ENCODE peak calls at places on chromosomes 11 and 22, in ten cellular contexts. Y, W, L, G, H, N, D, F, S and B are unnamed samples.

GRCh38 chr11:103709366-103709765 is 327.1 kb upstream of the DDI1 start:
- DNase-seq in H (no peak), L (no peak), S (no peak), G (no peak), W (no peak), N (no peak), D (no peak), Y (no peak), F (no peak), B (no peak)

GRCh38 chr11:67405196-67405567 is 1.3 kb downstream of the TBC1D10C start:
- DNase-seq in W (no peak), N (no peak), L (no peak), F (no peak), S (no peak), G (no peak), Y (no peak), D (no peak), H (no peak), B (no peak)

GRCh38 chr11:111762981-111763643 is 3.1 kb downstream of the PPP2R1B start:
- DNase-seq in N (no peak), S (no peak), W (peak), Y (no peak), D (no peak), F (no peak), G (peak), L (no peak), H (no peak), B (no peak)

GRCh38 chr11:114705280-114706024 is 27.1 kb downstream of the NXPE2 start:
- DNase-seq in F (no peak), D (no peak), L (no peak), Y (no peak), S (no peak), G (no peak), N (no peak), H (no peak), W (no peak), B (no peak)

GRCh38 chr11:119897576-119897975 is 168.6 kb upstream of the NECTIN1 start:
- DNase-seq in N (no peak), H (no peak), Y (no peak), D (no peak), W (no peak), S (no peak), L (no peak), F (no peak), G (no peak), B (no peak)

GRCh38 chr11:125923012-125923579 is 18.8 kb downstream of the DDX25 start:
- DNase-seq in W (peak), F (peak), H (peak), S (peak), N (peak), Y (peak), D (no peak), L (no peak), G (peak), B (peak)

GRCh38 chr11:4105916-4106315 is 11.3 kb downstream of the RRM1 start:
- DNase-seq in D (no peak), Y (no peak), H (no peak), W (no peak), L (no peak), N (no peak), G (no peak), S (no peak), F (no peak), B (no peak)

GRCh38 chr11:61888043-61888442 is 3.3 kb downstream of the FADS3 start:
- DNase-seq in Y (peak), H (no peak), L (peak), D (peak), N (no peak), W (peak), G (peak), F (no peak), S (peak), B (no peak)

GRCh38 chr11:114200785-114201184 is 95.4 kb upstream of the NNMT start:
- DNase-seq in F (no peak), L (no peak), S (no peak), W (no peak), D (no peak), H (no peak), N (no peak), G (no peak), Y (no peak), B (no peak)

GRCh38 chr22:27412866-27413445 is 388.6 kb downstream of the MN1 start:
- DNase-seq in Y (no peak), W (no peak), H (no peak), F (no peak), D (no peak), L (no peak), N (no peak), S (no peak), G (no peak), B (no peak)

GRCh38 chr11:17743808-17744119 is 9.2 kb downstream of the KCNC1 start:
- DNase-seq in Y (no peak), G (no peak), S (no peak), N (no peak), L (no peak), F (no peak), W (peak), H (no peak), D (peak), B (no peak)

GRCh38 chr11:72524711-72525110 is 90.4 kb upstream of the CLPB start:
- DNase-seq in N (no peak), D (no peak), F (no peak), Y (no peak), W (no peak), G (no peak), S (peak), L (no peak), H (no peak), B (no peak)

GRCh38 chr22:46444390-46444854 is 93.0 kb downstream of the CELSR1 start:
- DNase-seq in N (no peak), F (no peak), D (no peak), H (no peak), G (no peak), L (no peak), S (no peak), W (no peak), Y (no peak), B (no peak)

GRCh38 chr11:68003846-68004550 is at the start of gene UNC93B1:
- DNase-seq in N (peak), D (peak), S (peak), W (peak), F (peak), L (peak), G (peak), H (peak), Y (peak), B (peak)

GRCh38 chr11:1952806-1953482 is 5.8 kb downstream of the MRPL23 start:
- DNase-seq in H (no peak), L (peak), Y (no peak), G (no peak), S (no peak), N (no peak), F (no peak), W (no peak), D (no peak), B (no peak)

GRCh38 chr11:11004069-11004468 is 146.2 kb upstream of the ZBED5 start:
- DNase-seq in N (no peak), L (no peak), H (no peak), G (no peak), W (no peak), S (no peak), D (no peak), Y (no peak), F (no peak), B (no peak)

GRCh38 chr22:37314315-37315046 is 32.2 kb downstream of the CYTH4 start:
- DNase-seq in W (peak), S (no peak), Y (no peak), L (no peak), N (no peak), H (no peak), D (no peak), F (peak), G (peak), B (no peak)

GRCh38 chr11:77799338-77799737 is 21.2 kb downstream of the RSF1 start:
- DNase-seq in D (no peak), F (no peak), N (no peak), G (peak), Y (no peak), W (peak), H (no peak), S (no peak), L (no peak), B (no peak)

GRCh38 chr11:67486481-67487195 is 3.8 kb downstream of the AIP start:
- DNase-seq in H (no peak), N (no peak), G (no peak), Y (no peak), D (no peak), F (no peak), W (no peak), L (peak), S (no peak), B (no peak)

GRCh38 chr11:69444381-69445130 is 36.9 kb upstream of the LINC01488 start:
- DNase-seq in D (peak), N (peak), L (peak), W (peak), H (no peak), Y (peak), S (peak), G (peak), F (no peak), B (peak)

GRCh38 chr11:66336234-66337102 is at the start of gene RIN1:
- DNase-seq in Y (peak), H (peak), N (peak), S (peak), F (peak), D (no peak), L (peak), W (peak), G (peak), B (peak)

GRCh38 chr22:32324505-32325415 is 32.9 kb upstream of the RFPL3 start:
- DNase-seq in W (no peak), H (no peak), Y (no peak), N (no peak), G (no peak), D (peak), L (no peak), S (no peak), F (no peak), B (no peak)

GRCh38 chr22:49026476-49027121 is 801.1 kb downstream of the BRD1 start:
- DNase-seq in N (no peak), H (no peak), Y (no peak), W (no peak), S (no peak), G (no peak), D (no peak), L (peak), F (no peak), B (no peak)
- TF ChIP-seq CTCF in N (no peak), H (no peak), Y (no peak), W (no peak), S (no peak), G (no peak), D (no peak), L (peak), F (no peak), B (peak)

GRCh38 chr22:30668306-30668655 is 606 bp upstream of the DUSP18 start:
- DNase-seq in W (no peak), N (no peak), Y (no peak), F (no peak), H (no peak), D (no peak), S (no peak), G (no peak), L (no peak), B (no peak)

GRCh38 chr22:30667092-30667485 is 586 bp downstream of the DUSP18 start:
- DNase-seq in S (no peak), N (no peak), D (no peak), H (no peak), G (no peak), Y (no peak), L (no peak), F (no peak), W (peak), B (no peak)

GRCh38 chr22:30665786-30666185 is 1.9 kb downstream of the DUSP18 start:
- DNase-seq in H (no peak), F (no peak), N (no peak), G (no peak), D (no peak), W (no peak), S (no peak), Y (no peak), L (no peak), B (no peak)

GRCh38 chr22:30665266-30665665 is 2.4 kb downstream of the DUSP18 start:
- DNase-seq in F (no peak), N (no peak), L (no peak), H (no peak), Y (no peak), G (no peak), S (no peak), W (no peak), D (no peak), B (no peak)

DNA sequence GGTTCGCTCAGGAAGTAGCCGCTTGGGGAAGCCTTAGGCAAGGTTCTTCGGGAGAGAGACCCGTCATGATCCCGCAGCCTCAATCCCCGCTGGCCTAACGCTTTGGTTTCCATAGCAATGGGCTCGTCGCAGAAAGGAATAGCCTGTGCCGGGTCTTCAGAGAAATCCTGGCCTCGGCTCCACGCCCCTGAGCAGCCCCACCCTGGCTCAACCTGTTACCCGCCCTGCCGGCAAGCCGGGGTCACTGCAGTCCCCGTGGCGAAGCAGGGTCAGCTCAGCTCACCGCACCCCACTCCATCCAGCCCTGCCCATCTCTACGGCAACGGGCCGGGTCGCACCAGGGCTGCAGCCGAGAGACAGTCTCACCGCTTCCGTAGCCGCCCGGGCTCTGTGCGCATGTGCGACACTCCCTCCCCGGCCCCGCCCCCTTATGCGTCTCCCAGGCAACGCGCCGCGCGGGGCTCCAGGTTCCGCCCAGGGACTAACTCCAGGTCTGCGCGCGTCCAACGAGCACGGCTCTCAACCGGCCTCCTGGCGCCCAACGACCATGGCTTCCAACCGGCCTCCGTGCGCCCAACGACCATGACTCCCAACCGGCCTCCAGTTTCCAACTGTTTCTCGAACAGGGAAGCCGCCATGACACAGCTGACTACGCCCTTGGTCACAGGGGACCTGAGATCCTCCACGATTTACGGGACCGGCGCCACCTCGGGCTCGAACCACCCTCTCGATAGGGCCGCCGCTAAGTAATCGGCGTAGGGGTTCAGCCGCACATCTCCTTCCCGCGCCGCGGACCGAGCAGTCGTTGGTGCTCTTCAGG is at the start of gene DUSP18:
- DNase-seq in S (peak), N (peak), L (peak), H (peak), F (peak), W (peak), Y (peak), G (peak), D (peak), B (peak)
- TF ChIP-seq CTCF in S (peak), N (peak), L (peak), H (peak), F (peak), W (peak), Y (peak), G (peak), D (no peak), B (peak)

GRCh38 chr22:39558254-39558727 is 12.3 kb upstream of the CACNA1I start:
- DNase-seq in H (peak), Y (no peak), W (no peak), F (no peak), G (no peak), D (no peak), N (no peak), L (no peak), S (no peak), B (peak)

GRCh38 chr22:39558950-39559349 is 11.6 kb upstream of the CACNA1I start:
- DNase-seq in L (no peak), H (no peak), S (no peak), Y (no peak), D (no peak), F (no peak), G (no peak), N (no peak), W (no peak), B (no peak)

GRCh38 chr22:39560127-39560526 is 10.4 kb upstream of the CACNA1I start:
- DNase-seq in G (no peak), N (no peak), W (no peak), D (no peak), Y (no peak), H (no peak), L (no peak), F (no peak), S (no peak), B (no peak)

GRCh38 chr22:39556970-39557811 is 13.4 kb upstream of the CACNA1I start:
- DNase-seq in D (no peak), S (peak), Y (no peak), N (peak), F (no peak), H (no peak), L (no peak), G (peak), W (peak), B (peak)

DNA sequence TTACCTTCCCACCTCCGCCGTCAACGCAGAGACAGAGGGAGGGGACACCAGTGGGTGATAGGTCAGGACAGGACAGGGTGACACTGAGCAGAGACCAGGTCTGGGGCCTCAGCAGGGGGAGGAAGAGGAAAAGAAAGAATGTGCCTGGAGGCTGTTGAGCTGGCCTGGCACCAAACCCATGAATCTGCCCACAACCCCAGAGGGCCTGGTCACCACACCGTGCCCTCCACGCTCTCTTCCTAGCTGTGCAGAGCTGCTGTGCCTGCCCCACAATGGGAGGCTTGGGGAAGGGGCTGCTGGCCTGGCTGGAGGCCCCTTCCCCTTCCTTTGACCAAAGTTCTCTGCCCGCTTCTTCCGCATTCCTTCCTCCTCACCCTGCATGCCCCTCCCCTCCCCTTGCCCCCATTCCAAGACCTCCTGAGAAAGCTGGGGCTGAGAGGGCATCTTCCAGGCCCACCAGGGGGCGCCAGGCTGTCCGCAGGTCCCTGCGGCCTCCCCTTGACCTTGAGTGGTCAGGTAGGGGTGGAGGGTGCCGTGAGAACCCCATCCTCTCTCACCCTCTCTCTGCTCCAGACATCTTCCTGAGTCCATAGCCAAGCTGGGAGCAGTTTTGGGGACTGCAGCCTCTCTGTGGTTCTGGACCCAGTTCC is 11.0 kb upstream of the CACNA1I start:
- DNase-seq in D (no peak), Y (no peak), N (peak), F (no peak), S (peak), G (peak), L (no peak), W (peak), H (no peak), B (peak)
- TF ChIP-seq CTCF in D (peak), Y (peak), N (peak), F (peak), S (peak), G (peak), L (peak), W (peak), H (no peak), B (peak)

DNA sequence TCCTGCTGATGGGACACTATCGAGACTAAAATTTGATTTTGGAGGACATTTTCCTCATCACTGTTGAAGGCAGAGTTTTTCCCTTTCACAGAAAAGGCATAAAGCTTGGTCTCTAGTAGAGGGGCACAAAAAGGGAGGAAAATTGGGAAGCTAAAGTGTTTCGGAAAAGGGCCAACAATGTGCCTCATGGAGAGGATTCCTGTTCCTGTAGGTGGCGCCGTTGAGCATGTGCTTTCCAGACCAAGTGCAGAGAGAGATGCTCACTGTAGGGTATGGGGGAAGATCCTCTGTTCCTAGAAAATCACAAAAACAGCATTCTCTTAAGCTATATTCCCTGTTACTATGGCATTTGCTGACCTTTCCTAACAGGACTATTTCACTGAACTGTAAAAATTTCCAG is 18.4 kb upstream of the OR4C5 start:
- DNase-seq in F (no peak), L (no peak), W (no peak), Y (no peak), H (no peak), D (no peak), N (no peak), S (no peak), G (no peak), B (no peak)
- TF ChIP-seq CTCF in F (no peak), L (no peak), W (no peak), Y (no peak), H (no peak), D (no peak), N (no peak), S (no peak), G (no peak), B (no peak)